ENCODE peak calls at places on chromosome X, in ten cellular contexts. E, Y, P, B, V, W, U, L, N and J are unnamed samples.

GRCh38 chrX:24846551-24847170 is 152.9 kb downstream of the POLA1 start:
- DNase-seq in E (no peak), Y (no peak), P (no peak), B (no peak), V (no peak), W (no peak), U (no peak), L (peak; percentile 40), N (no peak), J (no peak)

GRCh38 chrX:16903274-16904019 is 33.3 kb upstream of the RBBP7 start:
- DNase-seq in E (no peak), Y (no peak), P (no peak), B (no peak), V (no peak), W (no peak), U (no peak), L (no peak), N (no peak), J (no peak)

GRCh38 chrX:21394792-21395191 is 20.6 kb downstream of the CNKSR2 start:
- DNase-seq in E (no peak), Y (no peak), P (no peak), B (no peak), V (no peak), W (no peak), U (no peak), L (no peak), N (no peak), J (no peak)

GRCh38 chrX:21319323-21319722 is 54.9 kb upstream of the CNKSR2 start:
- DNase-seq in E (no peak), Y (no peak), P (no peak), B (no peak), V (no peak), W (no peak), U (no peak), L (no peak), N (no peak), J (no peak)

GRCh38 chrX:2385224-2385623 is 115.6 kb downstream of the DHRSX start:
- DNase-seq in E (no peak), Y (peak; percentile 69), P (no peak), B (no peak), V (peak; percentile 22), W (peak; percentile 1), U (no peak), L (peak; percentile 88), N (no peak), J (no peak)

GRCh38 chrX:15301924-15302323 is 13.5 kb downstream of the ASB11 start:
- DNase-seq in E (no peak), Y (no peak), P (peak; percentile 59), B (no peak), V (no peak), W (no peak), U (peak; percentile 70), L (peak; percentile 41), N (no peak), J (no peak)

GRCh38 chrX:22021721-22022120 is 10.4 kb upstream of the PHEX start:
- DNase-seq in E (no peak), Y (no peak), P (no peak), B (no peak), V (no peak), W (no peak), U (no peak), L (no peak), N (no peak), J (no peak)

GRCh38 chrX:136867518-136867917 is 13.0 kb downstream of the RBMX start:
- DNase-seq in E (no peak), Y (no peak), P (no peak), B (no peak), V (no peak), W (no peak), U (no peak), L (peak; percentile 44), N (no peak), J (no peak)

GRCh38 chrX:253451-254297 is 27.5 kb upstream of the PLCXD1 start:
- DNase-seq in E (no peak), Y (no peak), P (peak; percentile 2), B (peak; percentile 59), V (no peak), W (no peak), U (no peak), L (no peak), N (no peak), J (no peak)

GRCh38 chrX:133999013-133999705 is 13.8 kb upstream of the GPC3 start:
- DNase-seq in E (no peak), Y (no peak), P (no peak), B (no peak), V (no peak), W (no peak), U (no peak), L (no peak), N (no peak), J (no peak)

GRCh38 chrX:80004458-80004857 is 10.1 kb upstream of the TBX22 start:
- DNase-seq in E (no peak), Y (no peak), P (no peak), B (no peak), V (no peak), W (no peak), U (no peak), L (no peak), N (no peak), J (no peak)

GRCh38 chrX:148385471-148385870 is 114.9 kb upstream of the AFF2 start:
- DNase-seq in E (no peak), Y (no peak), P (no peak), B (no peak), V (no peak), W (no peak), U (no peak), L (no peak), N (no peak), J (no peak)

GRCh38 chrX:81202413-81202794 is 502 bp downstream of the SH3BGRL start:
- DNase-seq in E (no peak), Y (no peak), P (no peak), B (no peak), V (no peak), W (no peak), U (no peak), L (peak; percentile 12), N (no peak), J (no peak)

GRCh38 chrX:69215161-69215560 is 49.9 kb upstream of the PJA1 start:
- DNase-seq in E (no peak), Y (no peak), P (no peak), B (no peak), V (no peak), W (no peak), U (no peak), L (no peak), N (no peak), J (no peak)

GRCh38 chrX:149494844-149495565 is 10.1 kb downstream of the IDS start:
- DNase-seq in E (no peak), Y (no peak), P (no peak), B (no peak), V (peak; percentile 58), W (no peak), U (no peak), L (no peak), N (no peak), J (no peak)

GRCh38 chrX:133576876-133577275 is 161.6 kb upstream of the GPC4 start:
- DNase-seq in E (no peak), Y (no peak), P (no peak), B (no peak), V (no peak), W (no peak), U (no peak), L (no peak), N (no peak), J (no peak)

DNA sequence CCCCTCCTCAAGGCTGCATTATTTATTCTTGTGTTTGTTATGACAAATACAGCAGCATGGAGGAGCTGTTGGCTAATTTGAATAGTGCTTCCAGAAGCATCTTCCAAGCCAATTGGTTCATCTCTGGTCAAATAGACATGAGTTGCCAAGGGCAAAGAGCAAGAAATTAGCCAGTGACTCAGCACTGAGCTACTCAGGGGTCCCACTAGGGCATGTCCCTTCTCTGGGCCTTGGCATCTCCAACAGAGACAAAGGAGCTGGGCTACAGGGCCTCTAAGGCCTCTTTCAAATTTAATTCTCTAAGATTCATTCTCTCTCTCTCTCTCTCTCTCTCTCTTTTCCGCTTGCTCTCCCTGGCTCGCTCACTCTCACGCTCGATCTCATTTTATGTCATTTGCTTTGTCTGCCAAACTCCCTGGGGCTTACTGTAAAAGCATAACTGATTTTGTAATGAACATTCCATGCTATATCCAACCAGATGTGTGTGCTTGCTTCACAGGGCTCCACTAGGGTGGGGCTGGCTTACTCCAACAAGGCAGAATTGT is 86.7 kb upstream of the MAGEA4 start:
- DNase-seq in E (no peak), Y (no peak), P (peak; percentile 23), B (peak; percentile 62), V (peak; percentile 22), W (peak; percentile 51), U (no peak), L (peak; percentile 1), N (no peak), J (no peak)
- TF ChIP-seq CTCF in E (no peak), Y (peak; percentile 8), P (no peak), B (peak; percentile 60), V (no peak), W (no peak), U (no peak), L (no peak), N (no peak), J (peak; percentile 9)

DNA sequence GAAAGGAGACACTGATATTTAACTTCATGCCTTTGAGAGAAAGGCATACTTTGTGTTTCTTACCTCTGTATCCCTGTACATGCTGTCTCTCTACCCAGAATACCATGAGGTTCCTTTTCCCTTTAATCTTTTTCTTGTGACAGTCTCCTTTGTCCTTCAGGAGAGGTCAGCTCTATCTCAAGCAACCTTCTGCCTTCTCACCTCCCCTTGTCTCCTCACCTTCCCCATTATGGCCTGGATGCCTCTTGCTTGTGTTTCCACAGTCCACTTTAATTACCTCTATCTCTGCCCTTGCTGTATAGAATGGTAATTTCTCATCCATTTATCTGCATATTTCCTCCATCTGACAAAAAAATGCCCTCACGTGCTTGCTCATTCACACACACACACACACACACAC is 28.4 kb downstream of the MSN start:
- DNase-seq in E (no peak), Y (no peak), P (no peak), B (no peak), V (no peak), W (no peak), U (no peak), L (no peak), N (no peak), J (no peak)
- TF ChIP-seq CTCF in E (no peak), Y (no peak), P (no peak), B (no peak), V (no peak), W (no peak), U (no peak), L (no peak), N (no peak), J (no peak)

GRCh38 chrX:30735839-30736238 is 82.6 kb downstream of the GK start:
- DNase-seq in E (no peak), Y (peak; percentile 39), P (peak; percentile 63), B (no peak), V (peak; percentile 84), W (peak; percentile 29), U (peak; percentile 31), L (peak; percentile 56), N (peak; percentile 70), J (peak; percentile 23)
- TF ChIP-seq CTCF in E (peak; percentile 61), Y (peak; percentile 74), P (peak; percentile 56), B (peak; percentile 79), V (peak; percentile 88), W (peak; percentile 68), U (peak; percentile 37), L (peak; percentile 64), N (peak; percentile 70), J (peak; percentile 57)

GRCh38 chrX:117996918-117997480 is 119.6 kb downstream of the KLHL13 start:
- DNase-seq in E (no peak), Y (no peak), P (no peak), B (no peak), V (peak; percentile 65), W (peak; percentile 49), U (no peak), L (peak; percentile 63), N (no peak), J (no peak)
- TF ChIP-seq CTCF in E (peak; percentile 34), Y (peak; percentile 21), P (peak; percentile 33), B (peak; percentile 87), V (peak; percentile 80), W (peak; percentile 57), U (no peak), L (peak; percentile 59), N (no peak), J (peak; percentile 18)